ENCODE peak calls at places on chromosome 1, in nine cellular contexts. One of them, this sample, is unnamed.

GRCh38 chr1:22317231-22317919 is 134.3 kb upstream of the ZBTB40 start:
- DNase-seq in lower lobe of right lung: no peak
- DNase-seq in hepatic stellate cell: no peak
- DNase-seq in GM23338: peak
- DNase-seq in HTR-8/SVneo: peak
- DNase-seq in hepatocyte: peak
- DNase-seq in GM04503: no peak
- DNase-seq in KG1: no peak
- DNase-seq in esophagus squamous epithelium: no peak
- DNase-seq in this sample: no peak

GRCh38 chr1:206684478-206685255 is at the start of gene MAPKAPK2:
- DNase-seq in lower lobe of right lung: peak
- DNase-seq in hepatocyte: peak
- DNase-seq in HTR-8/SVneo: peak
- DNase-seq in GM04503: no peak
- DNase-seq in GM23338: peak
- DNase-seq in KG1: no peak
- DNase-seq in hepatic stellate cell: peak
- DNase-seq in esophagus squamous epithelium: peak
- DNase-seq in this sample: peak

GRCh38 chr1:19322481-19322880 is 10.4 kb downstream of the SLC66A1 start:
- DNase-seq in lower lobe of right lung: peak
- DNase-seq in hepatocyte: no peak
- DNase-seq in hepatic stellate cell: no peak
- DNase-seq in HTR-8/SVneo: no peak
- DNase-seq in esophagus squamous epithelium: no peak
- DNase-seq in KG1: no peak
- DNase-seq in GM23338: no peak
- DNase-seq in GM04503: no peak
- DNase-seq in this sample: no peak

GRCh38 chr1:28301368-28302174 is 27.3 kb upstream of the MED18 start:
- DNase-seq in lower lobe of right lung: no peak
- DNase-seq in KG1: no peak
- DNase-seq in hepatocyte: no peak
- DNase-seq in esophagus squamous epithelium: no peak
- DNase-seq in hepatic stellate cell: no peak
- DNase-seq in GM23338: no peak
- DNase-seq in HTR-8/SVneo: peak
- DNase-seq in GM04503: no peak
- DNase-seq in this sample: no peak

GRCh38 chr1:26531651-26532131 is 2.1 kb downstream of the RPS6KA1 start:
- DNase-seq in lower lobe of right lung: peak
- DNase-seq in GM04503: no peak
- DNase-seq in esophagus squamous epithelium: no peak
- DNase-seq in KG1: no peak
- DNase-seq in HTR-8/SVneo: no peak
- DNase-seq in GM23338: peak
- DNase-seq in hepatic stellate cell: no peak
- DNase-seq in hepatocyte: peak
- DNase-seq in this sample: peak

GRCh38 chr1:11550664-11551283 is 71.8 kb downstream of the DISP3 start:
- DNase-seq in lower lobe of right lung: no peak
- DNase-seq in hepatocyte: peak
- DNase-seq in hepatic stellate cell: peak
- DNase-seq in GM23338: peak
- DNase-seq in KG1: peak
- DNase-seq in HTR-8/SVneo: peak
- DNase-seq in esophagus squamous epithelium: no peak
- DNase-seq in GM04503: peak
- DNase-seq in this sample: peak

GRCh38 chr1:69824932-69825331 is 257.2 kb downstream of the LRRC7 start:
- DNase-seq in GM04503: no peak
- DNase-seq in hepatic stellate cell: no peak
- DNase-seq in HTR-8/SVneo: no peak
- DNase-seq in lower lobe of right lung: no peak
- DNase-seq in hepatocyte: no peak
- DNase-seq in GM23338: no peak
- DNase-seq in esophagus squamous epithelium: no peak
- DNase-seq in KG1: no peak
- DNase-seq in this sample: no peak

GRCh38 chr1:184524248-184524647 is 137.4 kb downstream of the C1orf21 start:
- DNase-seq in esophagus squamous epithelium: no peak
- DNase-seq in hepatic stellate cell: no peak
- DNase-seq in lower lobe of right lung: no peak
- DNase-seq in GM04503: no peak
- DNase-seq in HTR-8/SVneo: no peak
- DNase-seq in KG1: no peak
- DNase-seq in hepatocyte: no peak
- DNase-seq in GM23338: no peak
- DNase-seq in this sample: no peak

GRCh38 chr1:85577421-85578320 is 2.9 kb upstream of the CCN1 start:
- DNase-seq in HTR-8/SVneo: no peak
- DNase-seq in hepatocyte: peak
- DNase-seq in GM04503: no peak
- DNase-seq in KG1: no peak
- DNase-seq in esophagus squamous epithelium: no peak
- DNase-seq in hepatic stellate cell: peak
- DNase-seq in lower lobe of right lung: no peak
- DNase-seq in GM23338: peak
- DNase-seq in this sample: peak

GRCh38 chr1:183655562-183656075 is 2.5 kb upstream of the APOBEC4 start:
- DNase-seq in lower lobe of right lung: peak
- DNase-seq in hepatocyte: peak
- DNase-seq in KG1: peak
- DNase-seq in HTR-8/SVneo: peak
- DNase-seq in esophagus squamous epithelium: no peak
- DNase-seq in GM04503: no peak
- DNase-seq in hepatic stellate cell: peak
- DNase-seq in GM23338: peak
- DNase-seq in this sample: peak

GRCh38 chr1:94154989-94155388 is 34.0 kb upstream of the ABCA4 start:
- DNase-seq in KG1: no peak
- DNase-seq in GM23338: no peak
- DNase-seq in esophagus squamous epithelium: no peak
- DNase-seq in GM04503: no peak
- DNase-seq in hepatocyte: no peak
- DNase-seq in lower lobe of right lung: no peak
- DNase-seq in hepatic stellate cell: no peak
- DNase-seq in HTR-8/SVneo: no peak
- DNase-seq in this sample: no peak

GRCh38 chr1:228837817-228838716 is 102.8 kb downstream of the RHOU start:
- DNase-seq in hepatocyte: peak
- DNase-seq in GM04503: peak
- DNase-seq in lower lobe of right lung: peak
- DNase-seq in esophagus squamous epithelium: no peak
- DNase-seq in HTR-8/SVneo: peak
- DNase-seq in GM23338: no peak
- DNase-seq in hepatic stellate cell: no peak
- DNase-seq in KG1: no peak
- DNase-seq in this sample: peak

GRCh38 chr1:108701176-108701849 is 9.2 kb downstream of the PRPF38B start:
- DNase-seq in hepatic stellate cell: no peak
- DNase-seq in esophagus squamous epithelium: no peak
- DNase-seq in GM04503: no peak
- DNase-seq in hepatocyte: no peak
- DNase-seq in KG1: no peak
- DNase-seq in GM23338: no peak
- DNase-seq in lower lobe of right lung: no peak
- DNase-seq in HTR-8/SVneo: no peak
- DNase-seq in this sample: no peak

GRCh38 chr1:67465371-67465770 is 35.2 kb upstream of the SERBP1 start:
- DNase-seq in GM23338: no peak
- DNase-seq in hepatocyte: no peak
- DNase-seq in GM04503: no peak
- DNase-seq in HTR-8/SVneo: no peak
- DNase-seq in hepatic stellate cell: no peak
- DNase-seq in esophagus squamous epithelium: no peak
- DNase-seq in lower lobe of right lung: no peak
- DNase-seq in KG1: no peak
- DNase-seq in this sample: no peak

GRCh38 chr1:93665015-93665414 is 16.6 kb downstream of the BCAR3 start:
- DNase-seq in hepatocyte: no peak
- DNase-seq in HTR-8/SVneo: no peak
- DNase-seq in GM04503: no peak
- DNase-seq in lower lobe of right lung: no peak
- DNase-seq in hepatic stellate cell: no peak
- DNase-seq in KG1: no peak
- DNase-seq in GM23338: no peak
- DNase-seq in esophagus squamous epithelium: no peak
- DNase-seq in this sample: no peak

GRCh38 chr1:6487804-6488484 is 3.5 kb downstream of the PLEKHG5 start:
- DNase-seq in esophagus squamous epithelium: no peak
- DNase-seq in GM04503: no peak
- DNase-seq in HTR-8/SVneo: no peak
- DNase-seq in hepatic stellate cell: no peak
- DNase-seq in hepatocyte: no peak
- DNase-seq in lower lobe of right lung: no peak
- DNase-seq in KG1: no peak
- DNase-seq in GM23338: no peak
- DNase-seq in this sample: no peak

GRCh38 chr1:53639996-53640695 is 98.8 kb downstream of the GLIS1 start:
- DNase-seq in GM04503: no peak
- DNase-seq in lower lobe of right lung: peak
- DNase-seq in GM23338: no peak
- DNase-seq in KG1: no peak
- DNase-seq in hepatocyte: no peak
- DNase-seq in HTR-8/SVneo: no peak
- DNase-seq in hepatic stellate cell: no peak
- DNase-seq in esophagus squamous epithelium: no peak
- DNase-seq in this sample: no peak

GRCh38 chr1:21952806-21953514 is 15.8 kb upstream of the HSPG2 start:
- DNase-seq in KG1: no peak
- DNase-seq in GM04503: no peak
- DNase-seq in hepatocyte: no peak
- DNase-seq in esophagus squamous epithelium: no peak
- DNase-seq in lower lobe of right lung: no peak
- DNase-seq in GM23338: peak
- DNase-seq in HTR-8/SVneo: no peak
- DNase-seq in hepatic stellate cell: no peak
- DNase-seq in this sample: no peak

GRCh38 chr1:97105531-97105930 is 383.9 kb downstream of the PTBP2 start:
- DNase-seq in HTR-8/SVneo: no peak
- DNase-seq in GM04503: no peak
- DNase-seq in lower lobe of right lung: no peak
- DNase-seq in KG1: no peak
- DNase-seq in esophagus squamous epithelium: no peak
- DNase-seq in GM23338: no peak
- DNase-seq in hepatocyte: no peak
- DNase-seq in hepatic stellate cell: no peak
- DNase-seq in this sample: no peak

GRCh38 chr1:84851839-84852238 is 41.2 kb downstream of the LPAR3 start:
- DNase-seq in hepatic stellate cell: peak
- DNase-seq in esophagus squamous epithelium: no peak
- DNase-seq in hepatocyte: peak
- DNase-seq in HTR-8/SVneo: peak
- DNase-seq in GM04503: peak
- DNase-seq in lower lobe of right lung: no peak
- DNase-seq in GM23338: no peak
- DNase-seq in KG1: no peak
- DNase-seq in this sample: peak

GRCh38 chr1:222706815-222707214 is 5.5 kb downstream of the AIDA start:
- DNase-seq in hepatic stellate cell: no peak
- DNase-seq in HTR-8/SVneo: no peak
- DNase-seq in KG1: no peak
- DNase-seq in hepatocyte: no peak
- DNase-seq in lower lobe of right lung: no peak
- DNase-seq in esophagus squamous epithelium: no peak
- DNase-seq in GM04503: no peak
- DNase-seq in GM23338: no peak
- DNase-seq in this sample: no peak

GRCh38 chr1:115976062-115976899 is at the start of gene SLC22A15:
- DNase-seq in GM23338: peak
- DNase-seq in KG1: peak
- DNase-seq in lower lobe of right lung: peak
- DNase-seq in GM04503: no peak
- DNase-seq in hepatocyte: peak
- DNase-seq in esophagus squamous epithelium: peak
- DNase-seq in hepatic stellate cell: peak
- DNase-seq in HTR-8/SVneo: peak
- DNase-seq in this sample: peak